ENCODE peak calls at places on chromosomes 6 and 20, in ten cellular contexts. B is uterus, P is DND-41, Z is gastrocnemius medialis, A is ovary, U is neural progenitor cell, W is A549, M is left ventricle myocardium inferior, S is heart left ventricle, V is H9. J is an unnamed sample.

GRCh38 chr6:53793318-53793975 is 1.4 kb upstream of the LRRC1 start:
- DNase-seq in B (peak; percentile 47), P (peak; percentile 61), Z (no peak), A (peak; percentile 37), U (peak; percentile 60), W (peak; percentile 67), M (no peak), S (peak; percentile 28), V (peak; percentile 47), J (peak; percentile 11)

GRCh38 chr6:24332306-24332705 is 25.6 kb downstream of the DCDC2 start:
- DNase-seq in B (no peak), P (no peak), Z (no peak), A (no peak), U (no peak), W (peak; percentile 62), M (no peak), S (no peak), V (no peak), J (no peak)

GRCh38 chr20:41889125-41889870 is 271.1 kb upstream of the CHD6 start:
- DNase-seq in B (no peak), P (peak; percentile 13), Z (no peak), A (no peak), U (peak; percentile 18), W (peak; percentile 20), M (no peak), S (no peak), V (peak; percentile 37), J (no peak)

GRCh38 chr6:81067057-81067456 is 685.4 kb downstream of the TENT5A start:
- DNase-seq in B (no peak), P (no peak), Z (no peak), A (no peak), U (no peak), W (no peak), M (no peak), S (no peak), V (no peak), J (no peak)

GRCh38 chr6:36082318-36082717 is 48.0 kb upstream of the MAPK13 start:
- DNase-seq in B (no peak), P (no peak), Z (no peak), A (no peak), U (no peak), W (no peak), M (no peak), S (no peak), V (no peak), J (no peak)

GRCh38 chr20:60008130-60008808 is 50.0 kb downstream of the CDH26 start:
- DNase-seq in B (no peak), P (no peak), Z (no peak), A (no peak), U (no peak), W (no peak), M (no peak), S (no peak), V (no peak), J (no peak)

GRCh38 chr6:56803594-56803993 is 151.3 kb upstream of the BEND6 start:
- DNase-seq in B (no peak), P (no peak), Z (no peak), A (no peak), U (no peak), W (no peak), M (no peak), S (no peak), V (no peak), J (no peak)

GRCh38 chr20:44204156-44204831 is 6.3 kb downstream of the OSER1 start:
- DNase-seq in B (no peak), P (no peak), Z (no peak), A (no peak), U (no peak), W (peak; percentile 87), M (no peak), S (no peak), V (no peak), J (no peak)

GRCh38 chr6:89985744-89986493 is 91.7 kb downstream of the GJA10 start:
- DNase-seq in B (no peak), P (no peak), Z (no peak), A (no peak), U (peak; percentile 69), W (no peak), M (no peak), S (no peak), V (no peak), J (no peak)

GRCh38 chr6:150403458-150404245 is 34.8 kb downstream of the IYD start:
- DNase-seq in B (no peak), P (no peak), Z (no peak), A (no peak), U (no peak), W (peak; percentile 48), M (no peak), S (peak; percentile 60), V (no peak), J (no peak)

GRCh38 chr6:170004585-170005210 is 253.3 kb downstream of the ERMARD start:
- DNase-seq in B (no peak), P (no peak), Z (no peak), A (no peak), U (no peak), W (no peak), M (no peak), S (no peak), V (peak; percentile 24), J (no peak)

GRCh38 chr6:15516378-15516777 is 146.4 kb downstream of the DTNBP1 start:
- DNase-seq in B (no peak), P (no peak), Z (no peak), A (no peak), U (no peak), W (no peak), M (no peak), S (no peak), V (no peak), J (no peak)

GRCh38 chr20:52230406-52230805 is 38.8 kb upstream of the ZFP64 start:
- DNase-seq in B (no peak), P (no peak), Z (no peak), A (no peak), U (no peak), W (peak; percentile 52), M (no peak), S (no peak), V (no peak), J (no peak)

GRCh38 chr6:107116328-107116892 is 1.1 kb upstream of the BEND3 start:
- DNase-seq in B (no peak), P (peak; percentile 20), Z (no peak), A (no peak), U (peak; percentile 67), W (peak; percentile 18), M (no peak), S (no peak), V (peak; percentile 85), J (peak; percentile 24)

GRCh38 chr6:17179246-17180073 is 77.6 kb downstream of the STMND1 start:
- DNase-seq in B (no peak), P (no peak), Z (no peak), A (no peak), U (no peak), W (peak; percentile 33), M (no peak), S (no peak), V (no peak), J (no peak)

GRCh38 chr6:147029923-147030322 is 174.3 kb upstream of the STXBP5 start:
- DNase-seq in B (no peak), P (no peak), Z (no peak), A (no peak), U (no peak), W (no peak), M (no peak), S (no peak), V (no peak), J (no peak)

GRCh38 chr6:79334674-79335073 is 100.2 kb upstream of the HMGN3 start:
- DNase-seq in B (no peak), P (no peak), Z (no peak), A (no peak), U (no peak), W (no peak), M (no peak), S (no peak), V (no peak), J (no peak)

DNA sequence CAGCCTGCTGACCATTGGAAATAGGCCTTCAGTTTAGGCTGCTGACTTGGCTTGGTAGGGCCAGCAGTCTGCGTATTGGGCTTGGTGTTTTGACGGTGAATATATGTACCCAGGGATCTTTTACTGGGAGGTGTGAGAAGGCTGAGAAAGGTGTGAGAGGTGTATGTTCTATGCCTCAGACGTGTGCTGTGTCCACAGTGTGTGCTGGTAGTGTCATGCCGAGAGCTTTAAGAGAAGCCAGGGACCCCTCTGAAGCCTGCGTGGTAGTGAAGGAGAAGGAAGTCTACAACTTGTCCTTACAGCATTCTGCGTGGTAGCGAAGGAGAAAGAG is 2.1 kb downstream of the SS18L1 start:
- DNase-seq in B (no peak), P (no peak), Z (no peak), A (no peak), U (no peak), W (no peak), M (no peak), S (no peak), V (no peak), J (no peak)
- H3K4me1 ChIP-seq in B (peaks cover 21% of the 10 kb centered on the region), P (peaks cover 41% of the 10 kb centered on the region), Z (peaks cover 32% of the 10 kb centered on the region), A (peaks cover 22% of the 10 kb centered on the region), U (peaks cover 13% of the 10 kb centered on the region), W (peaks cover 18% of the 10 kb centered on the region), M (peaks cover 68% of the 10 kb centered on the region), S (peaks cover 55% of the 10 kb centered on the region), V (peaks cover 9% of the 10 kb centered on the region), J (peaks cover 25% of the 10 kb centered on the region)

DNA sequence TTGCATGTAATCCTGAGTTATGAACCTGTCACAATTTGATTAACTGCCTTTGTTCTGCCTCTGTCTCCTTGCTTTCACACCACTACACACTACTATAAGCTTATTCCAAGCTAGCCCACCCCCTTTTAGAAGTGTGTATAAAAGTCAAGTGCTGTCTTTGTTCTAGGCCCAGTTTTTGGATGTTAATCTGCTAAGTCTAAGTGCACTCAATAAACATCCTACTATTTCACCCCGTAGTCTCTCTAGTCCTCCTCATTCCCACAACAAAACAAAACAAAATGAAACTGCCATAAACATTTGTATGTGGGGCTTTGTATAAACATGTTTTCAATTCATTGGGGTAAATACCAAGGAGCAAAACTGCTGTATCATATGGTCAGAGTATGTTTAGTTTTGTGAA is 16.1 kb upstream of the SPACA1 start:
- DNase-seq in B (no peak), P (no peak), Z (no peak), A (no peak), U (no peak), W (peak; percentile 5), M (no peak), S (no peak), V (no peak), J (no peak)
- H3K9me3 ChIP-seq in B (peaks cover 10% of the 10 kb centered on the region), P (peaks cover 15% of the 10 kb centered on the region), Z (no peaks in the 10 kb centered on the region), A (peaks cover 4% of the 10 kb centered on the region), U (peaks cover 9% of the 10 kb centered on the region), W (peaks cover 11% of the 10 kb centered on the region), M (peaks cover 67% of the 10 kb centered on the region), S (peaks cover 2% of the 10 kb centered on the region), V (peaks cover 8% of the 10 kb centered on the region), J (peaks cover 4% of the 10 kb centered on the region)

GRCh38 chr6:37792457-37793039 is 27.0 kb upstream of the ZFAND3 start:
- DNase-seq in B (no peak), P (no peak), Z (no peak), A (no peak), U (no peak), W (no peak), M (no peak), S (no peak), V (no peak), J (no peak)
- H3K27ac ChIP-seq in B (no peak overlapping the region), P (no peak overlapping the region), Z (no peak overlapping the region), A (no peak overlapping the region), U (no peak overlapping the region), W (no peak overlapping the region), M (no peak overlapping the region), S (no peak overlapping the region), V (no peak overlapping the region), J (no peak overlapping the region)

DNA sequence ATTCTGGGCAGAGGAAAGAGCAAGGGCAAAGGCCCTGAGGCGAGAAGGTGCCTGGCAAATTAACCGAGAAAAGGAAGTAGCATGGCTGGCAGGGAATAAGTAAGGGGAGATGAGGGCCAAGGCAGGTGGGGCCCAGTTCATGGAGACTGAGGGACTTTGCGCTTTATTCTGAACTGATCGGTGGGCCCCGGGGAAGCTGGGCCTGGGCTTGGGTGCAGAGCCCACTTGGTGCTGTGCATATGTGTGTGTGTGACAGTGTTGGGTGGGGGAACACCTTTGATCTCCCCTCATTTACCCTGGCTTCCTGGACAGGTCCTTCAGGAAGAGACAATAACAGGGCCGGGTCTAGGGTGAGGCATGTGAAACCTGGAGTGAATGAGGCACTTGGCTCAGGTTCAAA is 2.9 kb upstream of the MDFI start:
- DNase-seq in B (no peak), P (no peak), Z (no peak), A (no peak), U (no peak), W (no peak), M (no peak), S (no peak), V (no peak), J (no peak)
- H3K4me1 ChIP-seq in B (peaks cover 6% of the 10 kb centered on the region), P (peaks cover 23% of the 10 kb centered on the region), Z (peaks cover 6% of the 10 kb centered on the region), A (peaks cover 3% of the 10 kb centered on the region), U (peaks cover 21% of the 10 kb centered on the region), W (peaks cover 6% of the 10 kb centered on the region), M (peaks cover 31% of the 10 kb centered on the region), S (peaks cover 30% of the 10 kb centered on the region), V (peaks cover 2% of the 10 kb centered on the region), J (peaks cover 4% of the 10 kb centered on the region)